ENCODE peak calls at places on chromosomes 12 and 14, in ten cellular contexts. M is ELR; P is stimulated activated CD4-positive, alpha-beta T cell treated with anti-CD3 and anti-CD28 coated beads, Interleukin-2, amount 100 ng/mL, for 48 hours; A is activated T-cell treated with anti-CD3 and anti-CD28 coated beads for 48 hours; B is kidney; X is HL-60; K is T-helper 9 cell; Q is skeletal muscle cell; R is left cardiac atrium; C is ACHN. I is an unnamed sample.

GRCh38 chr12:64088431-64089349 is 133.4 kb downstream of the KICS2 start:
- DNase-seq in M (peak; percentile 99), P (no peak), A (no peak), B (no peak), X (peak; percentile 88), K (no peak), Q (peak; percentile 82), R (peak; percentile 62), C (peak; percentile 99), I (no peak)

GRCh38 chr12:33116284-33116683 is 219.7 kb upstream of the PKP2 start:
- DNase-seq in M (no peak), P (no peak), A (no peak), B (no peak), X (no peak), K (no peak), Q (no peak), R (no peak), C (no peak), I (no peak)

GRCh38 chr14:85564841-85565527 is 35.0 kb downstream of the FLRT2 start:
- DNase-seq in M (no peak), P (no peak), A (no peak), B (no peak), X (no peak), K (no peak), Q (no peak), R (no peak), C (no peak), I (no peak)

GRCh38 chr14:55245657-55246268 is 25.5 kb upstream of the FBXO34 start:
- DNase-seq in M (peak; percentile 52), P (peak; percentile 13), A (no peak), B (no peak), X (no peak), K (no peak), Q (no peak), R (no peak), C (peak; percentile 38), I (no peak)

GRCh38 chr12:24921251-24922038 is 27.5 kb downstream of the BCAT1 start:
- DNase-seq in M (no peak), P (no peak), A (no peak), B (no peak), X (no peak), K (no peak), Q (no peak), R (no peak), C (no peak), I (no peak)

GRCh38 chr12:13101854-13102375 is 1.6 kb downstream of the GSG1 start:
- DNase-seq in M (peak; percentile 73), P (no peak), A (peak; percentile 12), B (no peak), X (no peak), K (no peak), Q (no peak), R (no peak), C (peak; percentile 50), I (no peak)

GRCh38 chr12:123950476-123951169 is 22.0 kb downstream of the CCDC92 start:
- DNase-seq in M (no peak), P (no peak), A (no peak), B (peak; percentile 17), X (no peak), K (no peak), Q (no peak), R (no peak), C (no peak), I (no peak)

GRCh38 chr12:114683709-114684097 is 272 bp downstream of the TBX3 start:
- DNase-seq in M (no peak), P (no peak), A (no peak), B (no peak), X (no peak), K (no peak), Q (no peak), R (no peak), C (no peak), I (no peak)

GRCh38 chr14:91373591-91374245 is 43.9 kb downstream of the CCDC88C start:
- DNase-seq in M (no peak), P (no peak), A (no peak), B (no peak), X (no peak), K (peak; percentile 43), Q (no peak), R (no peak), C (no peak), I (no peak)

GRCh38 chr12:10397311-10397710 is 7.5 kb upstream of the KLRK1 start:
- DNase-seq in M (no peak), P (no peak), A (no peak), B (no peak), X (no peak), K (no peak), Q (no peak), R (no peak), C (no peak), I (no peak)

GRCh38 chr14:68040633-68041369 is 221.2 kb downstream of the RAD51B start:
- DNase-seq in M (no peak), P (no peak), A (no peak), B (no peak), X (no peak), K (no peak), Q (no peak), R (no peak), C (no peak), I (no peak)

GRCh38 chr12:121232163-121232562 is 22.2 kb downstream of the P2RX4 start:
- DNase-seq in M (no peak), P (no peak), A (no peak), B (no peak), X (no peak), K (no peak), Q (no peak), R (no peak), C (no peak), I (no peak)

GRCh38 chr12:122225683-122226365 is at the start of gene DIABLO:
- DNase-seq in M (peak; percentile 99), P (peak; percentile 99), A (peak; percentile 100), B (peak; percentile 100), X (peak; percentile 98), K (peak; percentile 100), Q (peak; percentile 98), R (peak; percentile 100), C (peak; percentile 100), I (peak; percentile 100)

GRCh38 chr12:66438601-66439000 is 136.3 kb downstream of the HELB start:
- DNase-seq in M (peak; percentile 10), P (no peak), A (no peak), B (no peak), X (no peak), K (no peak), Q (peak; percentile 17), R (no peak), C (peak; percentile 6), I (no peak)

GRCh38 chr14:105944632-105945610 is 418.5 kb downstream of the TMEM121 start:
- DNase-seq in M (peak; percentile 34), P (peak; percentile 81), A (peak; percentile 77), B (peak; percentile 83), X (peak; percentile 13), K (peak; percentile 64), Q (no peak), R (peak; percentile 64), C (peak; percentile 60), I (no peak)

GRCh38 chr12:116804051-116804450 is 65.9 kb downstream of the RNFT2 start:
- DNase-seq in M (no peak), P (no peak), A (no peak), B (no peak), X (no peak), K (no peak), Q (no peak), R (no peak), C (no peak), I (no peak)

GRCh38 chr12:693937-694533 is 30.8 kb upstream of the NINJ2 start:
- DNase-seq in M (no peak), P (no peak), A (no peak), B (no peak), X (no peak), K (no peak), Q (no peak), R (no peak), C (no peak), I (no peak)

GRCh38 chr12:106348411-106348810 is 9.1 kb upstream of the POLR3B start:
- DNase-seq in M (no peak), P (no peak), A (no peak), B (no peak), X (no peak), K (no peak), Q (no peak), R (no peak), C (no peak), I (no peak)

GRCh38 chr14:72651081-72651480 is 242.8 kb downstream of the DPF3 start:
- DNase-seq in M (peak; percentile 57), P (no peak), A (no peak), B (no peak), X (no peak), K (no peak), Q (no peak), R (no peak), C (no peak), I (no peak)

GRCh38 chr12:16198884-16199283 is 78.6 kb downstream of the SLC15A5 start:
- DNase-seq in M (no peak), P (no peak), A (no peak), B (no peak), X (peak; percentile 39), K (no peak), Q (no peak), R (no peak), C (no peak), I (no peak)

GRCh38 chr12:124392991-124393790 is 98.3 kb downstream of the RFLNA start:
- DNase-seq in M (peak; percentile 64), P (no peak), A (no peak), B (peak; percentile 96), X (no peak), K (no peak), Q (no peak), R (peak; percentile 88), C (peak; percentile 83), I (peak; percentile 66)

GRCh38 chr14:58749066-58749669 is 111.4 kb downstream of the DACT1 start:
- DNase-seq in M (peak; percentile 97), P (peak; percentile 7), A (peak; percentile 7), B (no peak), X (peak; percentile 39), K (no peak), Q (peak; percentile 86), R (no peak), C (peak; percentile 77), I (no peak)

GRCh38 chr14:65866906-65867305 is 454.4 kb downstream of the FUT8 start:
- DNase-seq in M (no peak), P (no peak), A (no peak), B (no peak), X (no peak), K (no peak), Q (no peak), R (no peak), C (no peak), I (no peak)

GRCh38 chr14:36750244-36750643 is 88.6 kb downstream of the PAX9 start:
- DNase-seq in M (no peak), P (no peak), A (no peak), B (no peak), X (no peak), K (no peak), Q (no peak), R (no peak), C (no peak), I (no peak)

GRCh38 chr12:109938947-109939346 is 38.9 kb downstream of the TCHP start:
- DNase-seq in M (no peak), P (no peak), A (no peak), B (no peak), X (no peak), K (no peak), Q (no peak), R (no peak), C (no peak), I (no peak)